ENCODE peak calls at places on chromosomes 12 and 14, in four cellular contexts. R, S, Y and L are unnamed samples.

GRCh38 chr12:2198088-2198501 is 145.3 kb downstream of the CACNA1C start:
- DNase-seq in R (no peak), S (no peak), Y (peak), L (peak)

GRCh38 chr12:116066381-116067230 is 210.9 kb downstream of the MED13L start:
- DNase-seq in R (peak), S (peak), Y (peak), L (peak)

GRCh38 chr12:109173443-109174240 is 57.3 kb downstream of the ACACB start:
- DNase-seq in R (no peak), S (no peak), Y (no peak), L (no peak)

GRCh38 chr12:72346331-72346944 is 74.3 kb downstream of the TRHDE start:
- DNase-seq in R (peak), S (peak), Y (peak), L (peak)

GRCh38 chr12:34393821-34394150 is 371.5 kb downstream of the ALG10 start:
- DNase-seq in R (no peak), S (no peak), Y (no peak), L (no peak)

GRCh38 chr14:65704412-65704811 is 291.9 kb downstream of the FUT8 start:
- DNase-seq in R (no peak), S (no peak), Y (peak), L (peak)

GRCh38 chr14:96095581-96096476 is 56.7 kb downstream of the C14orf132 start:
- DNase-seq in R (peak), S (no peak), Y (peak), L (no peak)

GRCh38 chr14:71773900-71774481 is 158.2 kb upstream of the RGS6 start:
- DNase-seq in R (no peak), S (no peak), Y (no peak), L (no peak)

GRCh38 chr14:63986789-63987533 is 134.2 kb downstream of the SYNE2 start:
- DNase-seq in R (no peak), S (no peak), Y (peak), L (peak)

GRCh38 chr14:48792376-48793024 is 793.7 kb downstream of the RPS29 start:
- DNase-seq in R (no peak), S (no peak), Y (peak), L (peak)

GRCh38 chr14:63766616-63767015 is 38.8 kb upstream of the SGPP1 start:
- DNase-seq in R (no peak), S (no peak), Y (no peak), L (no peak)

GRCh38 chr14:49541049-49541448 is 45.1 kb downstream of the RPS29 start:
- DNase-seq in R (no peak), S (no peak), Y (no peak), L (no peak)

GRCh38 chr14:69964841-69965240 is 85.6 kb downstream of the SMOC1 start:
- DNase-seq in R (no peak), S (no peak), Y (no peak), L (no peak)

GRCh38 chr14:48726080-48726642 is 860.0 kb downstream of the RPS29 start:
- DNase-seq in R (no peak), S (no peak), Y (peak), L (peak)

GRCh38 chr14:95500772-95501401 is 15.6 kb downstream of the SYNE3 start:
- DNase-seq in R (no peak), S (no peak), Y (peak), L (peak)

GRCh38 chr12:32139064-32139421 is 32.4 kb downstream of the BICD1 start:
- DNase-seq in R (no peak), S (peak), Y (peak), L (peak)

GRCh38 chr12:67394600-67394999 is 125.4 kb downstream of the CAND1 start:
- DNase-seq in R (peak), S (no peak), Y (peak), L (peak)

GRCh38 chr14:37262649-37263048 is 64.9 kb downstream of the MIPOL1 start:
- DNase-seq in R (no peak), S (no peak), Y (no peak), L (no peak)

GRCh38 chr12:30989754-30990153 is 63.2 kb downstream of the TSPAN11 start:
- DNase-seq in R (peak), S (no peak), Y (peak), L (no peak)

GRCh38 chr14:105470163-105470811 is 4.3 kb upstream of the CRIP2 start:
- DNase-seq in R (no peak), S (no peak), Y (no peak), L (peak)

GRCh38 chr12:23893611-23894010 is 55.9 kb downstream of the SOX5 start:
- DNase-seq in R (no peak), S (no peak), Y (peak), L (peak)

GRCh38 chr14:97029800-97030199 is 232.6 kb downstream of the VRK1 start:
- DNase-seq in R (no peak), S (no peak), Y (no peak), L (no peak)

GRCh38 chr12:27970981-27971489 is 1.5 kb downstream of the PTHLH start:
- DNase-seq in R (no peak), S (no peak), Y (peak), L (peak)

GRCh38 chr12:65022960-65023359 is 98.1 kb downstream of the WIF1 start:
- DNase-seq in R (no peak), S (no peak), Y (no peak), L (no peak)

GRCh38 chr12:45290218-45290609 is 74.3 kb downstream of the ANO6 start:
- DNase-seq in R (no peak), S (no peak), Y (peak), L (no peak)

GRCh38 chr12:116141110-116141832 is 136.2 kb downstream of the MED13L start:
- DNase-seq in R (no peak), S (no peak), Y (no peak), L (no peak)

GRCh38 chr12:124466200-124467128 is 100.9 kb downstream of the NCOR2 start:
- DNase-seq in R (peak), S (peak), Y (peak), L (no peak)

GRCh38 chr14:22837059-22837749 is 819 bp downstream of the MMP14 start:
- DNase-seq in R (no peak), S (no peak), Y (peak), L (peak)

GRCh38 chr12:110073049-110073831 is 24.9 kb upstream of the C12orf76 start:
- DNase-seq in R (no peak), S (peak), Y (peak), L (no peak)